ENCODE peak calls at places on chromosomes 13 and 19, in six cellular contexts. K is choroid plexus epithelial cell, W is GM12892, N is foreskin fibroblast, J is Kasumi-1, X is hypothalamus. T is an unnamed sample.

GRCh38 chr13:27858046-27858445 is 61.8 kb upstream of the PDX1 start:
- DNase-seq in K (no peak), W (no peak), N (no peak), J (no peak), X (no peak), T (no peak)

GRCh38 chr19:4647676-4648644 is 8.6 kb downstream of the TNFAIP8L1 start:
- DNase-seq in K (peak), W (no peak), N (no peak), J (no peak), X (no peak), T (no peak)

GRCh38 chr19:49231804-49232203 is 74.2 kb downstream of the TRPM4 start:
- DNase-seq in K (no peak), W (peak), N (no peak), J (no peak), X (no peak), T (no peak)

GRCh38 chr19:4149518-4150288 is 3.7 kb upstream of the CREB3L3 start:
- DNase-seq in K (no peak), W (no peak), N (no peak), J (no peak), X (no peak), T (no peak)

GRCh38 chr13:86002921-86003488 is 203.8 kb upstream of the SLITRK6 start:
- DNase-seq in K (no peak), W (no peak), N (no peak), J (no peak), X (no peak), T (no peak)

GRCh38 chr13:26380930-26381329 is 127.0 kb downstream of the CDK8 start:
- DNase-seq in K (no peak), W (no peak), N (no peak), J (no peak), X (no peak), T (no peak)

GRCh38 chr13:65966991-65967451 is 1263.1 kb downstream of the PCDH9 start:
- DNase-seq in K (peak), W (no peak), N (peak), J (peak), X (no peak), T (peak)

GRCh38 chr19:35122687-35123551 is 7.3 kb downstream of the FXYD3 start:
- DNase-seq in K (no peak), W (no peak), N (no peak), J (no peak), X (no peak), T (no peak)

GRCh38 chr19:50275577-50276368 is 53.4 kb downstream of the KCNC3 start:
- DNase-seq in K (no peak), W (no peak), N (no peak), J (no peak), X (no peak), T (no peak)

GRCh38 chr19:30668521-30669155 is 296.5 kb downstream of the ZNF536 start:
- DNase-seq in K (no peak), W (no peak), N (no peak), J (no peak), X (no peak), T (no peak)

GRCh38 chr13:50353651-50354415 is 338.6 kb downstream of the KCNRG start:
- DNase-seq in K (peak), W (no peak), N (peak), J (no peak), X (no peak), T (no peak)

GRCh38 chr19:32264568-32264967 is 80.8 kb upstream of the ZNF507 start:
- DNase-seq in K (no peak), W (no peak), N (no peak), J (no peak), X (no peak), T (no peak)

GRCh38 chr13:97224544-97225324 is 2.6 kb downstream of the MBNL2 start:
- DNase-seq in K (peak), W (no peak), N (peak), J (no peak), X (no peak), T (peak)

GRCh38 chr19:54477650-54478049 is 4.6 kb upstream of the CDC42EP5 start:
- DNase-seq in K (peak), W (no peak), N (peak), J (no peak), X (no peak), T (no peak)

GRCh38 chr19:38417544-38418506 is 8.2 kb downstream of the RASGRP4 start:
- DNase-seq in K (no peak), W (peak), N (peak), J (peak), X (no peak), T (peak)

GRCh38 chr19:12790628-12791344 is 500 bp upstream of the JUNB start:
- DNase-seq in K (peak), W (no peak), N (peak), J (peak), X (no peak), T (peak)

GRCh38 chr19:39078436-39079200 is 5.5 kb upstream of the ACP7 start:
- DNase-seq in K (peak), W (no peak), N (peak), J (no peak), X (no peak), T (peak)

GRCh38 chr19:19711934-19712828 is 20.7 kb downstream of the ZNF14 start:
- DNase-seq in K (no peak), W (no peak), N (no peak), J (no peak), X (no peak), T (peak)

GRCh38 chr13:71460179-71460578 is 406.8 kb downstream of the DACH1 start:
- DNase-seq in K (peak), W (no peak), N (no peak), J (no peak), X (no peak), T (no peak)

GRCh38 chr13:113325779-113326178 is 28.7 kb downstream of the LAMP1 start:
- DNase-seq in K (no peak), W (no peak), N (no peak), J (no peak), X (no peak), T (no peak)

GRCh38 chr19:3098141-3098514 is 4.0 kb downstream of the GNA11 start:
- DNase-seq in K (no peak), W (no peak), N (no peak), J (no peak), X (no peak), T (no peak)

GRCh38 chr13:59890064-59890463 is 273.7 kb downstream of the DIAPH3 start:
- DNase-seq in K (peak), W (no peak), N (peak), J (no peak), X (no peak), T (no peak)

GRCh38 chr19:10826236-10826635 is 9.8 kb downstream of the TMED1 start:
- DNase-seq in K (no peak), W (no peak), N (no peak), J (no peak), X (no peak), T (no peak)

GRCh38 chr19:4988770-4989251 is 19.9 kb downstream of the KDM4B start:
- DNase-seq in K (peak), W (no peak), N (peak), J (no peak), X (no peak), T (no peak)

GRCh38 chr13:51733656-51734334 is 70.2 kb downstream of the DHRS12 start:
- DNase-seq in K (no peak), W (no peak), N (no peak), J (no peak), X (no peak), T (no peak)

GRCh38 chr13:19264711-19265110 is 83.1 kb upstream of the TUBA3C start:
- DNase-seq in K (no peak), W (no peak), N (no peak), J (no peak), X (no peak), T (no peak)

GRCh38 chr19:29492761-29493160 is 33.0 kb upstream of the VSTM2B start:
- DNase-seq in K (no peak), W (no peak), N (no peak), J (no peak), X (no peak), T (no peak)

GRCh38 chr13:43263047-43263446 is 239.7 kb downstream of the DNAJC15 start:
- DNase-seq in K (no peak), W (no peak), N (no peak), J (no peak), X (no peak), T (no peak)

GRCh38 chr13:59691501-59692066 is 472.1 kb downstream of the DIAPH3 start:
- DNase-seq in K (peak), W (no peak), N (peak), J (no peak), X (no peak), T (no peak)

GRCh38 chr13:25687622-25688225 is 315.9 kb downstream of the ATP8A2 start:
- DNase-seq in K (peak), W (no peak), N (no peak), J (no peak), X (no peak), T (no peak)

GRCh38 chr13:98825659-98826058 is 73.2 kb upstream of the SLC15A1 start:
- DNase-seq in K (no peak), W (no peak), N (no peak), J (no peak), X (no peak), T (no peak)

GRCh38 chr19:6765738-6766356 is 1.4 kb downstream of the SH2D3A start:
- DNase-seq in K (no peak), W (no peak), N (no peak), J (no peak), X (no peak), T (no peak)

GRCh38 chr13:31052478-31052877 is 109.2 kb downstream of the HSPH1 start:
- DNase-seq in K (no peak), W (no peak), N (no peak), J (no peak), X (no peak), T (no peak)

GRCh38 chr13:83184150-83184475 is 698.2 kb downstream of the SLITRK1 start:
- DNase-seq in K (no peak), W (no peak), N (no peak), J (no peak), X (no peak), T (no peak)

GRCh38 chr13:79870123-79870522 is 389.2 kb downstream of the NDFIP2 start:
- DNase-seq in K (no peak), W (no peak), N (peak), J (no peak), X (no peak), T (no peak)

GRCh38 chr13:59633290-59633689 is 530.4 kb downstream of the DIAPH3 start:
- DNase-seq in K (no peak), W (no peak), N (no peak), J (no peak), X (no peak), T (no peak)

GRCh38 chr19:50925734-50926133 is 14.5 kb upstream of the KLK4 start:
- DNase-seq in K (no peak), W (no peak), N (peak), J (no peak), X (no peak), T (no peak)